ENCODE peak calls at places on chromosome 3, in nine cellular contexts. One of them, this sample, is unnamed.

GRCh38 chr3:187989458-187990153 is 164.4 kb upstream of the LPP start:
- DNase-seq in neural progenitor cell: peak
- DNase-seq in thoracic aorta: no peak
- DNase-seq in GM23338: peak
- DNase-seq in prostate gland: no peak
- DNase-seq in right atrium auricular region: no peak
- DNase-seq in small intestine: no peak
- DNase-seq in HepG2: no peak
- DNase-seq in adrenal gland: no peak
- DNase-seq in this sample: no peak

GRCh38 chr3:49869525-49870126 is at the start of gene CAMKV:
- DNase-seq in neural progenitor cell: peak
- DNase-seq in thoracic aorta: no peak
- DNase-seq in GM23338: peak
- DNase-seq in prostate gland: no peak
- DNase-seq in right atrium auricular region: no peak
- DNase-seq in small intestine: no peak
- DNase-seq in HepG2: no peak
- DNase-seq in adrenal gland: no peak
- DNase-seq in this sample: peak

GRCh38 chr3:89578253-89578529 is 470.8 kb downstream of the EPHA3 start:
- DNase-seq in neural progenitor cell: no peak
- DNase-seq in thoracic aorta: no peak
- DNase-seq in GM23338: peak
- DNase-seq in prostate gland: no peak
- DNase-seq in right atrium auricular region: no peak
- DNase-seq in small intestine: no peak
- DNase-seq in HepG2: no peak
- DNase-seq in adrenal gland: no peak
- DNase-seq in this sample: no peak

GRCh38 chr3:55000946-55001345 is 73.1 kb upstream of the LRTM1 start:
- DNase-seq in neural progenitor cell: no peak
- DNase-seq in thoracic aorta: no peak
- DNase-seq in GM23338: no peak
- DNase-seq in prostate gland: no peak
- DNase-seq in right atrium auricular region: no peak
- DNase-seq in small intestine: no peak
- DNase-seq in HepG2: no peak
- DNase-seq in adrenal gland: no peak
- DNase-seq in this sample: no peak

GRCh38 chr3:196422976-196423781 is 9.0 kb downstream of the UBXN7 start:
- DNase-seq in neural progenitor cell: no peak
- DNase-seq in thoracic aorta: no peak
- DNase-seq in GM23338: no peak
- DNase-seq in prostate gland: peak
- DNase-seq in right atrium auricular region: peak
- DNase-seq in small intestine: no peak
- DNase-seq in HepG2: no peak
- DNase-seq in adrenal gland: peak
- DNase-seq in this sample: no peak

GRCh38 chr3:96863129-96863740 is 48.8 kb downstream of the EPHA6 start:
- DNase-seq in neural progenitor cell: peak
- DNase-seq in thoracic aorta: no peak
- DNase-seq in GM23338: peak
- DNase-seq in prostate gland: peak
- DNase-seq in right atrium auricular region: no peak
- DNase-seq in small intestine: peak
- DNase-seq in HepG2: peak
- DNase-seq in adrenal gland: peak
- DNase-seq in this sample: no peak

GRCh38 chr3:49656541-49657112 is 17.5 kb upstream of the APEH start:
- DNase-seq in neural progenitor cell: peak
- DNase-seq in thoracic aorta: no peak
- DNase-seq in GM23338: no peak
- DNase-seq in prostate gland: no peak
- DNase-seq in right atrium auricular region: no peak
- DNase-seq in small intestine: no peak
- DNase-seq in HepG2: no peak
- DNase-seq in adrenal gland: no peak
- DNase-seq in this sample: no peak

GRCh38 chr3:128236667-128237066 is 83.4 kb downstream of the EEFSEC start:
- DNase-seq in neural progenitor cell: no peak
- DNase-seq in thoracic aorta: no peak
- DNase-seq in GM23338: no peak
- DNase-seq in prostate gland: no peak
- DNase-seq in right atrium auricular region: no peak
- DNase-seq in small intestine: no peak
- DNase-seq in HepG2: peak
- DNase-seq in adrenal gland: no peak
- DNase-seq in this sample: no peak

GRCh38 chr3:65044401-65044800 is 356.6 kb upstream of the ADAMTS9 start:
- DNase-seq in neural progenitor cell: no peak
- DNase-seq in thoracic aorta: no peak
- DNase-seq in GM23338: no peak
- DNase-seq in prostate gland: no peak
- DNase-seq in right atrium auricular region: no peak
- DNase-seq in small intestine: no peak
- DNase-seq in HepG2: no peak
- DNase-seq in adrenal gland: no peak
- DNase-seq in this sample: no peak

GRCh38 chr3:72628065-72628464 is 220.2 kb downstream of the SHQ1 start:
- DNase-seq in neural progenitor cell: no peak
- DNase-seq in thoracic aorta: no peak
- DNase-seq in GM23338: no peak
- DNase-seq in prostate gland: peak
- DNase-seq in right atrium auricular region: no peak
- DNase-seq in small intestine: no peak
- DNase-seq in HepG2: no peak
- DNase-seq in adrenal gland: no peak
- DNase-seq in this sample: no peak

GRCh38 chr3:132417695-132418520 is 606 bp downstream of the DNAJC13 start:
- DNase-seq in neural progenitor cell: peak
- DNase-seq in thoracic aorta: peak
- DNase-seq in GM23338: peak
- DNase-seq in prostate gland: peak
- DNase-seq in right atrium auricular region: no peak
- DNase-seq in small intestine: peak
- DNase-seq in HepG2: peak
- DNase-seq in adrenal gland: peak
- DNase-seq in this sample: no peak

GRCh38 chr3:56557815-56558170 is 818 bp downstream of the CCDC66 start:
- DNase-seq in neural progenitor cell: no peak
- DNase-seq in thoracic aorta: no peak
- DNase-seq in GM23338: no peak
- DNase-seq in prostate gland: no peak
- DNase-seq in right atrium auricular region: no peak
- DNase-seq in small intestine: no peak
- DNase-seq in HepG2: no peak
- DNase-seq in adrenal gland: no peak
- DNase-seq in this sample: no peak

GRCh38 chr3:105691633-105692032 is 177.2 kb downstream of the CBLB start:
- DNase-seq in neural progenitor cell: no peak
- DNase-seq in thoracic aorta: no peak
- DNase-seq in GM23338: no peak
- DNase-seq in prostate gland: no peak
- DNase-seq in right atrium auricular region: no peak
- DNase-seq in small intestine: no peak
- DNase-seq in HepG2: no peak
- DNase-seq in adrenal gland: no peak
- DNase-seq in this sample: no peak

GRCh38 chr3:73577704-73578103 is 47.0 kb downstream of the PDZRN3 start:
- DNase-seq in neural progenitor cell: no peak
- DNase-seq in thoracic aorta: no peak
- DNase-seq in GM23338: no peak
- DNase-seq in prostate gland: no peak
- DNase-seq in right atrium auricular region: no peak
- DNase-seq in small intestine: peak
- DNase-seq in HepG2: no peak
- DNase-seq in adrenal gland: no peak
- DNase-seq in this sample: no peak

GRCh38 chr3:169112153-169112892 is 551.2 kb downstream of the MECOM start:
- DNase-seq in neural progenitor cell: no peak
- DNase-seq in thoracic aorta: no peak
- DNase-seq in GM23338: no peak
- DNase-seq in prostate gland: no peak
- DNase-seq in right atrium auricular region: no peak
- DNase-seq in small intestine: no peak
- DNase-seq in HepG2: peak
- DNase-seq in adrenal gland: no peak
- DNase-seq in this sample: no peak

GRCh38 chr3:136659253-136659652 is 92.9 kb downstream of the STAG1 start:
- DNase-seq in neural progenitor cell: peak
- DNase-seq in thoracic aorta: no peak
- DNase-seq in GM23338: peak
- DNase-seq in prostate gland: no peak
- DNase-seq in right atrium auricular region: no peak
- DNase-seq in small intestine: no peak
- DNase-seq in HepG2: no peak
- DNase-seq in adrenal gland: peak
- DNase-seq in this sample: no peak

GRCh38 chr3:191135175-191135574 is 63.9 kb upstream of the OSTN start:
- DNase-seq in neural progenitor cell: no peak
- DNase-seq in thoracic aorta: no peak
- DNase-seq in GM23338: no peak
- DNase-seq in prostate gland: no peak
- DNase-seq in right atrium auricular region: no peak
- DNase-seq in small intestine: no peak
- DNase-seq in HepG2: no peak
- DNase-seq in adrenal gland: no peak
- DNase-seq in this sample: no peak

GRCh38 chr3:192901435-192901834 is 16.2 kb downstream of the MB21D2 start:
- DNase-seq in neural progenitor cell: no peak
- DNase-seq in thoracic aorta: no peak
- DNase-seq in GM23338: no peak
- DNase-seq in prostate gland: no peak
- DNase-seq in right atrium auricular region: no peak
- DNase-seq in small intestine: peak
- DNase-seq in HepG2: no peak
- DNase-seq in adrenal gland: no peak
- DNase-seq in this sample: no peak

GRCh38 chr3:178907081-178907480 is 164.5 kb downstream of the ZMAT3 start:
- DNase-seq in neural progenitor cell: no peak
- DNase-seq in thoracic aorta: no peak
- DNase-seq in GM23338: no peak
- DNase-seq in prostate gland: no peak
- DNase-seq in right atrium auricular region: no peak
- DNase-seq in small intestine: no peak
- DNase-seq in HepG2: no peak
- DNase-seq in adrenal gland: no peak
- DNase-seq in this sample: no peak
- H3K4me3 ChIP-seq in neural progenitor cell: no peak
- H3K4me3 ChIP-seq in thoracic aorta: no peak
- H3K4me3 ChIP-seq in GM23338: no peak
- H3K4me3 ChIP-seq in prostate gland: no peak
- H3K4me3 ChIP-seq in right atrium auricular region: no peak
- H3K4me3 ChIP-seq in small intestine: no peak
- H3K4me3 ChIP-seq in HepG2: no peak
- H3K4me3 ChIP-seq in adrenal gland: no peak
- H3K4me3 ChIP-seq in this sample: no peak

GRCh38 chr3:48240711-48241491 is at the start of gene ZNF589:
- DNase-seq in neural progenitor cell: peak
- DNase-seq in thoracic aorta: peak
- DNase-seq in GM23338: peak
- DNase-seq in prostate gland: peak
- DNase-seq in right atrium auricular region: peak
- DNase-seq in small intestine: peak
- DNase-seq in HepG2: peak
- DNase-seq in adrenal gland: peak
- DNase-seq in this sample: peak
- H3K27ac ChIP-seq in neural progenitor cell: no peak
- H3K27ac ChIP-seq in thoracic aorta: peak
- H3K27ac ChIP-seq in GM23338: peak
- H3K27ac ChIP-seq in prostate gland: peak
- H3K27ac ChIP-seq in right atrium auricular region: peak
- H3K27ac ChIP-seq in small intestine: peak
- H3K27ac ChIP-seq in HepG2: peak
- H3K27ac ChIP-seq in adrenal gland: peak
- H3K27ac ChIP-seq in this sample: peak

DNA sequence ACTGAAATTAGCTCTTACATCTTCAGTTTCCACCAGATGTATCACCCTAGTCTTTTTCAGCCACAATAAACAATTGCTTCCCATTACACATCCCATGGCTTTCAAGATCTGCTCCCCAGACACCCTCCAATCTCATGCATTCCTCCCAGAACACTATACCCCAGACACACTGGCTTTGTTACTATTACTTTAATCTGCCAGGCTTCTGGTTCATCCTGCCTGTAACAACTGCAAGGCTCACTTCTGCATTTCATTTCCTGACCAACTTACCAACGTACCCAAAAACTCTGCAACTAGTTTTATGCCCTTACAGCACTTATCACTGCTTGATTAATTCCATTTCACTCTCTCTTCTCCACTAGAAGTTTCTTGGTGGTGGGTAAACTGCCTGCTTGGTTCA is 2.9 kb downstream of the RPL22L1 start:
- DNase-seq in neural progenitor cell: no peak
- DNase-seq in thoracic aorta: no peak
- DNase-seq in GM23338: no peak
- DNase-seq in prostate gland: no peak
- DNase-seq in right atrium auricular region: no peak
- DNase-seq in small intestine: no peak
- DNase-seq in HepG2: no peak
- DNase-seq in adrenal gland: no peak
- DNase-seq in this sample: no peak
- H3K4me3 ChIP-seq in neural progenitor cell: peak
- H3K4me3 ChIP-seq in thoracic aorta: no peak
- H3K4me3 ChIP-seq in GM23338: peak
- H3K4me3 ChIP-seq in prostate gland: no peak
- H3K4me3 ChIP-seq in right atrium auricular region: no peak
- H3K4me3 ChIP-seq in small intestine: no peak
- H3K4me3 ChIP-seq in HepG2: no peak
- H3K4me3 ChIP-seq in adrenal gland: no peak
- H3K4me3 ChIP-seq in this sample: no peak

GRCh38 chr3:181710581-181711255 is 1.0 kb upstream of the SOX2 start:
- DNase-seq in neural progenitor cell: peak
- DNase-seq in thoracic aorta: no peak
- DNase-seq in GM23338: peak
- DNase-seq in prostate gland: no peak
- DNase-seq in right atrium auricular region: no peak
- DNase-seq in small intestine: no peak
- DNase-seq in HepG2: no peak
- DNase-seq in adrenal gland: no peak
- DNase-seq in this sample: no peak

GRCh38 chr3:181709537-181710279 is 2.0 kb upstream of the SOX2 start:
- DNase-seq in neural progenitor cell: peak
- DNase-seq in thoracic aorta: no peak
- DNase-seq in GM23338: peak
- DNase-seq in prostate gland: peak
- DNase-seq in right atrium auricular region: no peak
- DNase-seq in small intestine: peak
- DNase-seq in HepG2: peak
- DNase-seq in adrenal gland: peak
- DNase-seq in this sample: no peak

GRCh38 chr3:181705081-181705480 is 6.6 kb upstream of the SOX2 start:
- DNase-seq in neural progenitor cell: peak
- DNase-seq in thoracic aorta: no peak
- DNase-seq in GM23338: peak
- DNase-seq in prostate gland: no peak
- DNase-seq in right atrium auricular region: no peak
- DNase-seq in small intestine: no peak
- DNase-seq in HepG2: no peak
- DNase-seq in adrenal gland: no peak
- DNase-seq in this sample: no peak

GRCh38 chr3:181704421-181705066 is 7.2 kb upstream of the SOX2 start:
- DNase-seq in neural progenitor cell: peak
- DNase-seq in thoracic aorta: no peak
- DNase-seq in GM23338: peak
- DNase-seq in prostate gland: no peak
- DNase-seq in right atrium auricular region: no peak
- DNase-seq in small intestine: no peak
- DNase-seq in HepG2: no peak
- DNase-seq in adrenal gland: no peak
- DNase-seq in this sample: no peak

GRCh38 chr3:181707980-181708379 is 3.7 kb upstream of the SOX2 start:
- DNase-seq in neural progenitor cell: peak
- DNase-seq in thoracic aorta: no peak
- DNase-seq in GM23338: peak
- DNase-seq in prostate gland: no peak
- DNase-seq in right atrium auricular region: no peak
- DNase-seq in small intestine: no peak
- DNase-seq in HepG2: no peak
- DNase-seq in adrenal gland: no peak
- DNase-seq in this sample: no peak
- H3K27ac ChIP-seq in neural progenitor cell: peak
- H3K27ac ChIP-seq in thoracic aorta: no peak
- H3K27ac ChIP-seq in GM23338: peak
- H3K27ac ChIP-seq in prostate gland: no peak
- H3K27ac ChIP-seq in right atrium auricular region: no peak
- H3K27ac ChIP-seq in small intestine: no peak
- H3K27ac ChIP-seq in HepG2: no peak
- H3K27ac ChIP-seq in adrenal gland: no peak
- H3K27ac ChIP-seq in this sample: no peak

This sample was measured in naive thymus-derived CD4-positive, alpha-beta T cell.